ENCODE peak calls at places on chromosomes 12 and 14, in six cellular contexts. S is esophagus muscularis mucosa, J is HFFc6, I is cerebellum, Q is M059J, K is NCI-H1092. A is an unnamed sample.

GRCh38 chr14:100022772-100023451 is 42.3 kb upstream of the EVL start:
- DNase-seq in S (no peak), J (no peak), I (no peak), Q (peak; percentile 76), K (no peak), A (no peak)

GRCh38 chr14:69739486-69739885 is 27.5 kb upstream of the SRSF5 start:
- DNase-seq in S (no peak), J (no peak), I (no peak), Q (no peak), K (no peak), A (no peak)

GRCh38 chr14:76876076-76876475 is 49.9 kb downstream of the LRRC74A start:
- DNase-seq in S (no peak), J (peak; percentile 61), I (peak; percentile 86), Q (peak; percentile 64), K (peak; percentile 47), A (peak; percentile 83)

GRCh38 chr12:21615441-21615840 is 10.8 kb upstream of the GYS2 start:
- DNase-seq in S (no peak), J (no peak), I (no peak), Q (no peak), K (no peak), A (no peak)

GRCh38 chr12:52300796-52301691 is 9.7 kb upstream of the KRT81 start:
- DNase-seq in S (no peak), J (no peak), I (no peak), Q (no peak), K (no peak), A (no peak)

GRCh38 chr12:42273706-42274105 is 35.7 kb upstream of the YAF2 start:
- DNase-seq in S (no peak), J (no peak), I (no peak), Q (no peak), K (no peak), A (no peak)

GRCh38 chr14:31109257-31109656 is 83.1 kb upstream of the STRN3 start:
- DNase-seq in S (no peak), J (no peak), I (no peak), Q (no peak), K (no peak), A (no peak)

GRCh38 chr14:78595797-78596196 is 425.6 kb downstream of the NRXN3 start:
- DNase-seq in S (no peak), J (peak; percentile 6), I (no peak), Q (no peak), K (peak; percentile 17), A (no peak)

GRCh38 chr14:77862154-77862783 is 62.4 kb downstream of the ADCK1 start:
- DNase-seq in S (no peak), J (peak; percentile 31), I (peak; percentile 67), Q (peak; percentile 40), K (peak; percentile 11), A (peak; percentile 66)

GRCh38 chr12:19485240-19485639 is 45.9 kb downstream of the AEBP2 start:
- DNase-seq in S (no peak), J (no peak), I (no peak), Q (no peak), K (no peak), A (no peak)

GRCh38 chr12:113678222-113678621 is 206.6 kb upstream of the LHX5 start:
- DNase-seq in S (no peak), J (peak; percentile 11), I (no peak), Q (peak; percentile 77), K (no peak), A (no peak)

GRCh38 chr14:22465201-22465835 is 123.7 kb downstream of the DAD1 start:
- DNase-seq in S (no peak), J (peak; percentile 16), I (no peak), Q (peak; percentile 46), K (no peak), A (no peak)

GRCh38 chr12:68750506-68750905 is 4.5 kb downstream of the SLC35E3 start:
- DNase-seq in S (no peak), J (no peak), I (no peak), Q (no peak), K (no peak), A (no peak)

A was measured in cerebellar cortex.